ENCODE peak calls at places on chromosome 21, in seven cellular contexts. V is NAMALWA, Z is cardiac muscle cell, I is astrocyte of the hippocampus, D is A549, G is mesenteric fat pad, F is iPS-NIHi11. E is an unnamed sample.

GRCh38 chr21:44885615-44886014 is 12.1 kb upstream of the PTTG1IP start:
- DNase-seq in I (no peak), D (no peak), G (no peak), Z (no peak), V (no peak), F (no peak), E (no peak)

GRCh38 chr21:39788383-39788782 is 43.4 kb downstream of the IGSF5 start:
- DNase-seq in D (peak), G (no peak), I (peak), Z (peak), F (peak), V (no peak), E (peak)

GRCh38 chr21:42983102-42983501 is 8.7 kb downstream of the PKNOX1 start:
- DNase-seq in Z (no peak), F (no peak), I (no peak), V (no peak), D (no peak), G (no peak), E (no peak)

GRCh38 chr21:42262826-42263225 is 43.9 kb downstream of the ABCG1 start:
- DNase-seq in G (no peak), D (peak), V (no peak), I (peak), F (no peak), Z (peak), E (peak)

GRCh38 chr21:36698160-36699025 is 522 bp upstream of the SIM2 start:
- DNase-seq in I (peak), G (peak), Z (no peak), D (peak), V (no peak), F (peak), E (no peak)

GRCh38 chr21:45979141-45979631 is 2.4 kb upstream of the COL6A1 start:
- DNase-seq in Z (no peak), V (no peak), D (no peak), F (no peak), G (peak), I (no peak), E (peak)

GRCh38 chr21:43375827-43376795 is 50.8 kb downstream of the SIK1 start:
- DNase-seq in F (no peak), Z (no peak), V (no peak), G (no peak), I (no peak), D (no peak), E (no peak)

GRCh38 chr21:24200052-24200451 is 1407.2 kb downstream of the MRPL39 start:
- DNase-seq in I (no peak), F (no peak), Z (no peak), V (no peak), G (no peak), D (no peak), E (no peak)

GRCh38 chr21:42324896-42325295 is 9.7 kb upstream of the TFF3 start:
- DNase-seq in Z (no peak), F (no peak), D (no peak), G (no peak), V (no peak), I (no peak), E (no peak)